ENCODE peak calls at places on chromosomes 1 and 21, in eight cellular contexts. N, G, U, V, W, Y, L and O are unnamed samples.

GRCh38 chr1:43477716-43478115 is 24.0 kb upstream of the HYI start:
- DNase-seq in N (no peak), Y (no peak), U (no peak), G (no peak), V (no peak), W (no peak), L (no peak), O (no peak)

GRCh38 chr1:198601936-198602889 is 36.6 kb upstream of the PTPRC start:
- DNase-seq in N (peak), W (no peak), Y (no peak), G (no peak), U (no peak), V (no peak), L (no peak), O (no peak)

GRCh38 chr1:160981584-160982411 is 27.2 kb upstream of the ITLN2 start:
- DNase-seq in W (no peak), U (no peak), L (peak), G (no peak), Y (no peak), V (no peak), N (no peak), O (peak)

GRCh38 chr1:36953061-36953460 is 81.3 kb downstream of the GRIK3 start:
- DNase-seq in G (no peak), W (no peak), V (no peak), N (no peak), U (no peak), Y (no peak), L (no peak), O (no peak)

GRCh38 chr1:198726455-198726854 is 87.6 kb downstream of the PTPRC start:
- DNase-seq in Y (no peak), N (peak), G (peak), W (no peak), L (no peak), U (no peak), V (no peak), O (no peak)

GRCh38 chr1:7300893-7301292 is 470.2 kb upstream of the VAMP3 start:
- DNase-seq in Y (no peak), G (peak), L (no peak), N (peak), W (peak), V (no peak), U (no peak), O (no peak)

GRCh38 chr1:210687582-210688279 is 359.0 kb downstream of the HHAT start:
- DNase-seq in V (no peak), Y (no peak), U (no peak), L (no peak), W (no peak), G (no peak), N (peak), O (no peak)

GRCh38 chr1:100240013-100240412 is 9.6 kb downstream of the DBT start:
- DNase-seq in W (no peak), U (no peak), G (no peak), N (no peak), L (no peak), Y (no peak), V (no peak), O (no peak)

GRCh38 chr21:33305344-33305671 is 19.5 kb upstream of the IFNAR1 start:
- DNase-seq in W (no peak), V (no peak), N (no peak), G (no peak), U (no peak), Y (no peak), L (no peak), O (no peak)

GRCh38 chr1:29639156-29639736 is 402.9 kb downstream of the PTPRU start:
- DNase-seq in W (peak), V (no peak), Y (no peak), G (no peak), U (no peak), L (no peak), N (no peak), O (no peak)

GRCh38 chr1:222880586-222880985 is 65.7 kb downstream of the DISP1 start:
- DNase-seq in G (peak), N (peak), V (no peak), L (no peak), U (no peak), Y (no peak), W (peak), O (peak)

GRCh38 chr1:150970818-150971582 is 3.6 kb downstream of the CERS2 start:
- DNase-seq in G (peak), W (no peak), L (peak), V (no peak), N (peak), U (peak), Y (no peak), O (no peak)

GRCh38 chr1:159935305-159935704 is 10.0 kb upstream of the TAGLN2 start:
- DNase-seq in W (no peak), V (no peak), U (no peak), Y (no peak), N (no peak), L (no peak), G (no peak), O (no peak)

GRCh38 chr21:29340228-29340627 is 41.5 kb downstream of the BACH1 start:
- DNase-seq in W (no peak), Y (no peak), G (no peak), V (no peak), L (no peak), U (no peak), N (peak), O (no peak)

GRCh38 chr21:29342394-29342957 is 43.8 kb downstream of the BACH1 start:
- DNase-seq in U (peak), N (peak), L (peak), G (peak), Y (no peak), W (peak), V (no peak), O (peak)

GRCh38 chr21:29346281-29346680 is 47.6 kb downstream of the BACH1 start:
- DNase-seq in U (no peak), V (no peak), L (no peak), G (no peak), N (no peak), Y (no peak), W (no peak), O (no peak)

GRCh38 chr21:29346771-29347170 is 48.0 kb downstream of the BACH1 start:
- DNase-seq in G (no peak), N (no peak), V (no peak), Y (no peak), W (no peak), L (no peak), U (no peak), O (no peak)

DNA sequence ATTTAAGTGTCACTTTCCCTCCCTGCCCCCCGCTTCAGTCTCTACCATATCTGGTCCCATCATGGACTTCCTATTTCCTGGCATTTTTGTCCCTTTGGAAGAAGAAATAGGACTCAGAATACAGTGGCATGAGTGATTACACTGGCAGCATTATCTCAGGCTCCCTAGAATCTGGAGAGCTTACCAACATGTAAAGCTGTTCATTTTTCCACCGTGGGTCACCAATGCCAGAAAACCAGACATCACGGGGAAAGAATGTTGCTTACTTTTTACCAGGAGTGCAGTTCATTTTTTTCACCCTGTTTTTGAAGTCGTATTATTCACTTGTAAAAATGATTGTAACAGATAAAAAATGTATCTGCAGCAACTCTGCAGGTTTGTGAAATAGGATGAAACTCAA is 44.8 kb downstream of the BACH1 start:
- DNase-seq in L (no peak), V (no peak), U (no peak), W (no peak), Y (no peak), G (peak), N (peak), O (no peak)
- H3K27ac ChIP-seq in L (peak), V (no peak), U (no peak), W (no peak), Y (no peak), G (peak), N (peak), O (no peak)

GRCh38 chr1:3743421-3743820 is 8.8 kb upstream of the CCDC27 start:
- DNase-seq in N (no peak), U (no peak), L (no peak), Y (no peak), G (no peak), V (no peak), W (no peak), O (no peak)

GRCh38 chr1:3745590-3746381 is 6.5 kb upstream of the CCDC27 start:
- DNase-seq in G (no peak), N (peak), L (no peak), Y (no peak), V (no peak), W (no peak), U (no peak), O (no peak)

GRCh38 chr1:3743826-3744225 is 8.4 kb upstream of the CCDC27 start:
- DNase-seq in G (no peak), L (no peak), N (no peak), V (no peak), Y (no peak), U (no peak), W (no peak), O (no peak)

GRCh38 chr1:3745071-3745470 is 7.2 kb upstream of the CCDC27 start:
- DNase-seq in G (no peak), Y (no peak), L (no peak), U (no peak), W (no peak), N (no peak), V (no peak), O (no peak)

DNA sequence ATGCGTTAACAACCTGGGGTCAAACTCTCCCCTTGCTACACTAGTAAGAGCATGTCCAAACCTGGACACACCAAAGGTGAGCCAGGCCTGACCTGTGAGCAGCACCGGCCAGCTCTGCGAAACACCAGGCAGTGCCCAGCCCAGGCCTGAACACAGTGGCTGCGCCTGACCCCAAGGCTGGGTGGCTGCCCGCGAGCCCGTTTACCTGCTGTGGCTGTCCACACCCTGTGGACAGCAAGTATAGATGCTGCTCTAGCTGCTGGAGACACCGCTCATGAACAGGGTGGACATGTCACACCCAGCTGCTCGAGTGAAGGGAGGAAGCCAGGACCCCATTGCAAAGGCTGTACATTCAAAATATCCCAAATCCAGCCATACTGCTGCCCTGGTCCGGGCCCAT is 7.6 kb upstream of the CCDC27 start:
- DNase-seq in W (no peak), G (no peak), L (no peak), Y (no peak), U (no peak), V (no peak), N (no peak), O (no peak)
- H3K4me3 ChIP-seq in W (no peak), G (no peak), L (no peak), Y (no peak), U (no peak), V (no peak), N (no peak), O (no peak)

GRCh38 chr1:57188169-57188568 is 222.4 kb upstream of the C8B start:
- DNase-seq in W (peak), V (no peak), Y (no peak), N (peak), U (no peak), G (no peak), L (no peak), O (no peak)

GRCh38 chr1:57192256-57192655 is 226.4 kb upstream of the C8B start:
- DNase-seq in L (no peak), N (no peak), W (no peak), Y (no peak), V (no peak), U (no peak), G (no peak), O (no peak)

GRCh38 chr1:57190898-57191297 is 225.1 kb upstream of the C8B start:
- DNase-seq in V (no peak), N (no peak), Y (no peak), L (no peak), W (no peak), G (no peak), U (no peak), O (no peak)

DNA sequence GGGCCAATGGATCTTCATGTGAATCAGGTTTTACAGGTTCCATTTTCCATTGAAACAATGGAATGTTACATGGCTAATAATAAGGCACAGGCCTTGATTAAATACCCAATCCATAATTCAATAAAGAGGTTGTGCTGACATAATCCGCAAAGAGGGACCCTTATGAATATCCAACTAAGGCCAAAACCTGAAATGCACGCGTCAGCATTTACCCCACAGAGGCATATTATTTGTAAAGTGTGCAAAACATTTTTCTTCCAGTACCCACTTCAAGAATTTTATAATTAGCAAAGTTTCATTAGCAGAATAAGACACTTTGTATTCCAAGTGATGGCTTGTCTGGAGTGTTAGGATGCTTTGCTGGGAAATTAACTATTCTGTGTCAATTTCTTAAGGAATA is 220.6 kb upstream of the C8B start:
- DNase-seq in Y (no peak), N (no peak), G (no peak), W (no peak), L (no peak), U (no peak), V (no peak), O (no peak)
- H3K27ac ChIP-seq in Y (no peak), N (no peak), G (no peak), W (no peak), L (no peak), U (no peak), V (no peak), O (no peak)

GRCh38 chr1:229696385-229696784 is 70.3 kb downstream of the URB2 start:
- DNase-seq in W (no peak), L (no peak), N (no peak), Y (no peak), V (no peak), G (no peak), U (no peak), O (no peak)
- H3K4me3 ChIP-seq in W (no peak), L (no peak), N (no peak), Y (no peak), V (no peak), G (no peak), U (no peak), O (no peak)

DNA sequence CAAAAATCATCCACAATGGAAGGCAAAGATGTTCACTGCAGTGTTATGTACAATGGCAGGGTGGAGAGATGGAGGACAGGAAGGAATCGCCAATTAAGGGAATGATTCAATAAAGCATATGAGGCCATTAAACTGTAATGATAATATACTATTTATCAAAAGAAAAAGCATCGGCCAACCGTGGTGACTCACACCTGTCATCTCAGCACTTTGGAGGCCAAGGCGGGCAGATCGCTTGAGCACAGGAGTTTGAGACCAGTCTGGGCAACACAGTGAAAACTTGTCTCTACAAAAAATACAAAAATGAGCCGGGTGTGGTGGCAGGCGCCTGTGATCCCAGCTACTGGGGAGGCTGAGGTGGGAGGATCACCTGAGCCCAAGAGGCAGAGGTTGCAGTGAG is 89.1 kb downstream of the SSBP3 start:
- DNase-seq in U (no peak), V (no peak), Y (no peak), G (no peak), N (peak), W (no peak), L (no peak), O (no peak)
- H3K27ac ChIP-seq in U (no peak), V (no peak), Y (no peak), G (no peak), N (no peak), W (no peak), L (no peak), O (no peak)

DNA sequence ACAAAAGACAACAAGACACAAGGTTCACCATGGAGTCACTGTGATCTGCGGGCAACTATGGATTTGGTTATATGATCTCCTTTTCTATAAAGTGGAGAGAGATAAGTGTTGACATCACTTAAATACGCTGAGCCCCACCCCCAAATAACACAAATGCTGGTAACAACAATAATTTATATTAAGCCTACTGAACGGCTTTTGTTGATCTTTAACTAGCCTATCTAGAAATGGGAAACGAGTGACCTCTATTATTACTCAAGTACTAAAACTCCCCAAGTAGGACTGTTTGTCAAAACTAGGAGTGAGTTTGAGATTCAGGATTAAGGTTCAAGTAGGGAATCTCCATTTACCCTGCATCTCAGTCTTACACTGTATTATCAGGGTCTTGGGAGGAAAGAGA is 52.2 kb downstream of the MAP3K7CL start:
- DNase-seq in W (no peak), L (no peak), V (no peak), N (peak), Y (no peak), U (no peak), G (no peak), O (no peak)
- H3K4me3 ChIP-seq in W (no peak), L (no peak), V (no peak), N (peak), Y (no peak), U (no peak), G (peak), O (no peak)

GRCh38 chr1:54294846-54295245 is 94.9 kb downstream of the MRPL37 start:
- DNase-seq in V (no peak), Y (no peak), U (no peak), N (peak), W (no peak), L (no peak), G (no peak), O (no peak)
- H3K27ac ChIP-seq in V (no peak), Y (no peak), U (peak), N (no peak), W (no peak), L (peak), G (no peak), O (no peak)